ENCODE peak calls at places on chromosomes 7 and 10, in six cellular contexts. V is AG04450, Q is MM.1S, W is lower lobe of right lung, J is cardiac fibroblast, U is neural progenitor cell. A is an unnamed sample.

GRCh38 chr7:33639552-33640197 is 265.7 kb upstream of the BMPER start:
- DNase-seq in V (no peak), Q (no peak), W (no peak), J (peak), U (no peak), A (peak)

GRCh38 chr7:41418337-41418736 is 284.6 kb downstream of the INHBA start:
- DNase-seq in V (no peak), Q (no peak), W (no peak), J (no peak), U (no peak), A (no peak)

GRCh38 chr10:13741438-13741837 is 154.7 kb downstream of the PRPF18 start:
- DNase-seq in V (no peak), Q (no peak), W (no peak), J (no peak), U (no peak), A (no peak)

GRCh38 chr7:54841772-54842707 is 83.0 kb upstream of the SEC61G start:
- DNase-seq in V (peak), Q (no peak), W (peak), J (peak), U (peak), A (peak)

GRCh38 chr7:2980406-2981102 is 63.1 kb downstream of the CARD11 start:
- DNase-seq in V (no peak), Q (no peak), W (no peak), J (no peak), U (no peak), A (no peak)

GRCh38 chr7:148700693-148701092 is 2.0 kb downstream of the CUL1 start:
- DNase-seq in V (no peak), Q (peak), W (no peak), J (peak), U (peak), A (peak)

GRCh38 chr10:112262556-112262955 is 20.6 kb upstream of the TECTB start:
- DNase-seq in V (no peak), Q (no peak), W (no peak), J (no peak), U (no peak), A (peak)

GRCh38 chr7:29140873-29141468 is 5.4 kb downstream of the CPVL start:
- DNase-seq in V (no peak), Q (no peak), W (no peak), J (no peak), U (no peak), A (peak)

GRCh38 chr7:137816696-137817320 is 30.0 kb downstream of the DGKI start:
- DNase-seq in V (no peak), Q (no peak), W (no peak), J (peak), U (peak), A (peak)

GRCh38 chr10:30398788-30399187 is 35.2 kb upstream of the MAP3K8 start:
- DNase-seq in V (no peak), Q (no peak), W (no peak), J (no peak), U (no peak), A (no peak)

GRCh38 chr7:33091111-33091531 is 18.1 kb downstream of the RP9 start:
- DNase-seq in V (no peak), Q (no peak), W (no peak), J (peak), U (no peak), A (peak)

GRCh38 chr10:21510218-21511070 is 15.0 kb downstream of the SKIDA1 start:
- DNase-seq in V (no peak), Q (no peak), W (no peak), J (no peak), U (peak), A (no peak)

GRCh38 chr7:135729230-135729629 is 1.2 kb upstream of the SLC13A4 start:
- DNase-seq in V (no peak), Q (no peak), W (no peak), J (no peak), U (no peak), A (no peak)

GRCh38 chr10:1169981-1170866 is 114.0 kb downstream of the WDR37 start:
- DNase-seq in V (no peak), Q (no peak), W (no peak), J (no peak), U (no peak), A (no peak)

GRCh38 chr10:48805411-48805810 is 120.7 kb downstream of the WDFY4 start:
- DNase-seq in V (no peak), Q (no peak), W (no peak), J (no peak), U (no peak), A (no peak)

GRCh38 chr7:74025745-74026144 is 2.2 kb upstream of the ELN start:
- DNase-seq in V (no peak), Q (no peak), W (no peak), J (no peak), U (no peak), A (no peak)

GRCh38 chr7:112986256-112987031 is 100.2 kb downstream of the GPR85 start:
- DNase-seq in V (no peak), Q (no peak), W (no peak), J (peak), U (no peak), A (peak)

GRCh38 chr10:89659185-89660131 is 14.4 kb upstream of the PANK1 start:
- DNase-seq in V (peak), Q (no peak), W (no peak), J (peak), U (no peak), A (no peak)

GRCh38 chr7:100562195-100563099 is 11.3 kb downstream of the SAP25 start:
- DNase-seq in V (no peak), Q (no peak), W (no peak), J (no peak), U (no peak), A (no peak)

GRCh38 chr7:10343108-10343507 is 630.6 kb upstream of the PHF14 start:
- DNase-seq in V (no peak), Q (no peak), W (no peak), J (no peak), U (no peak), A (no peak)

GRCh38 chr7:136071106-136071505 is 93.9 kb upstream of the MTPN start:
- DNase-seq in V (no peak), Q (no peak), W (no peak), J (no peak), U (no peak), A (no peak)

GRCh38 chr7:11217848-11218565 is 244.3 kb downstream of the PHF14 start:
- DNase-seq in V (no peak), Q (no peak), W (no peak), J (no peak), U (no peak), A (no peak)

GRCh38 chr10:119250641-119251314 is 43.4 kb downstream of the GRK5 start:
- DNase-seq in V (peak), Q (no peak), W (no peak), J (peak), U (no peak), A (peak)

GRCh38 chr10:77501152-77501845 is 136.3 kb downstream of the KCNMA1 start:
- DNase-seq in V (peak), Q (no peak), W (no peak), J (peak), U (no peak), A (peak)
- TF ChIP-seq CTCF in V (no peak), Q (no peak), W (no peak), J (no peak), U (no peak), A (no peak)

DNA sequence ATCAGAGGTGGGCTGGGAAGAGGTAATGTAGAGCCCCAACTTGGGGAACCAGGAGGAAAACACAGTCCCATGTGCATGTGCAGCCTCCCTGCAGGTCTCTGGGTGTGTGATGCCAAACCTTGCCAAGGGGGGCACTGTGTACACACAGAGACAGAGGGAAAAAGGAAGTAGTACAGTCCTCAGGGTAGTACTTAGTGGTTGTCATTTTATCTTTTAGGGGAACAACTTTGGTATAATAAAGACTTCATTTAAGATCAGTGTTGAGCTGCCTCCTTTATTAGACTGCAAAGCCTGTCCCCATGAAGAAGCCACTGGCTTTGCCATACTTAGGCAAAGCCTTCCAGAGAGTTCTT is 151.8 kb downstream of the CDH23 start:
- DNase-seq in V (no peak), Q (peak), W (no peak), J (peak), U (peak), A (peak)
- TF ChIP-seq CTCF in V (peak), Q (peak), W (peak), J (peak), U (peak), A (peak)

GRCh38 chr10:97057836-97058235 is 127.9 kb downstream of the SLIT1 start:
- DNase-seq in V (no peak), Q (no peak), W (no peak), J (no peak), U (no peak), A (no peak)

GRCh38 chr10:97059872-97060205 is 125.9 kb downstream of the SLIT1 start:
- DNase-seq in V (no peak), Q (no peak), W (no peak), J (no peak), U (no peak), A (no peak)

GRCh38 chr10:97060441-97061084 is 125.2 kb downstream of the SLIT1 start:
- DNase-seq in V (no peak), Q (no peak), W (no peak), J (peak), U (no peak), A (no peak)

GRCh38 chr10:97058521-97058920 is 127.2 kb downstream of the SLIT1 start:
- DNase-seq in V (no peak), Q (no peak), W (no peak), J (no peak), U (no peak), A (peak)

GRCh38 chr10:97059006-97059871 is 126.5 kb downstream of the SLIT1 start:
- DNase-seq in V (no peak), Q (no peak), W (no peak), J (no peak), U (peak), A (no peak)
- TF ChIP-seq CTCF in V (no peak), Q (no peak), W (no peak), J (no peak), U (peak), A (no peak)

GRCh38 chr7:150820578-150821198 is 20.1 kb downstream of the TMEM176A start:
- DNase-seq in V (no peak), Q (no peak), W (no peak), J (no peak), U (no peak), A (no peak)
- TF ChIP-seq CTCF in V (no peak), Q (no peak), W (no peak), J (no peak), U (no peak), A (no peak)

A was measured in MCF 10A.